ENCODE peak calls at places on chromosome 13, in five cellular contexts. V, E, G, U and I are unnamed samples.

GRCh38 chr13:99045396-99045795 is 67.5 kb upstream of the DOCK9 start:
- DNase-seq in G (no peak), V (no peak), U (no peak), E (no peak), I (no peak)

GRCh38 chr13:114107686-114108081 is 24.7 kb downstream of the RASA3 start:
- DNase-seq in V (no peak), G (no peak), E (no peak), U (no peak), I (no peak)

GRCh38 chr13:97125810-97126738 is 96.1 kb upstream of the MBNL2 start:
- DNase-seq in U (peak), G (no peak), V (no peak), E (no peak), I (no peak)

GRCh38 chr13:67152123-67152522 is 78.0 kb downstream of the PCDH9 start:
- DNase-seq in U (no peak), E (no peak), G (no peak), V (no peak), I (no peak)

GRCh38 chr13:84470528-84470927 is 588.3 kb upstream of the SLITRK1 start:
- DNase-seq in V (no peak), G (no peak), U (no peak), E (no peak), I (no peak)

GRCh38 chr13:27793377-27794074 is 1.2 kb downstream of the GSX1 start:
- DNase-seq in G (peak), V (no peak), E (no peak), U (no peak), I (no peak)

GRCh38 chr13:70755411-70755810 is 647.2 kb upstream of the KLHL1 start:
- DNase-seq in V (no peak), G (no peak), E (no peak), U (no peak), I (no peak)

GRCh38 chr13:96762876-96763275 is 231.4 kb downstream of the OXGR1 start:
- DNase-seq in V (no peak), U (no peak), G (no peak), E (no peak), I (no peak)

GRCh38 chr13:112174476-112175110 is 107.6 kb downstream of the SOX1 start:
- DNase-seq in V (no peak), G (no peak), U (no peak), E (no peak), I (no peak)

GRCh38 chr13:59279024-59279423 is 884.7 kb downstream of the DIAPH3 start:
- DNase-seq in U (no peak), G (no peak), V (no peak), E (no peak), I (no peak)

GRCh38 chr13:39864221-39864620 is 208.8 kb downstream of the COG6 start:
- DNase-seq in U (no peak), V (no peak), G (no peak), E (no peak), I (no peak)

DNA sequence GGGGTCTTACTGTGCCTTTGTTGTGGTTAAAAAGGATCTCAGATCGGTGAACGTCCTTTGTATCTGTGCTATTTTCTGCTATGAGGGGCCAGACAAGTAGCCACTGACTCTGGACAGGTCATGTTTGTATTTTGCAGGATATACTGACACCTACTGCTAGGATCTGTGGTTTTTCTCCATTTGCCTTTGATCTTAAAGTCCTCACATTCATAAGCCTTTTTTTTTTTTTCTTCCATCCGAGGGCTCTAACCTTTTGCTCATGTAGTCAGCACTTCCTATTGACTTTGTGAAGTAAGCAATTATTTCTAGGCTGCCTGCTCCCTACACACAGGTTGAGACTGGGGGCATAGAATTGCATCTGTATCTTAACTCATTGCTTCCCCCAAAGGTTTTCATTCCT is 106.2 kb downstream of the SLITRK5 start:
- DNase-seq in U (no peak), G (no peak), V (peak), E (no peak), I (no peak)
- TF ChIP-seq ZNF274 in U (no peak), G (no peak), V (no peak), E (no peak), I (no peak)

GRCh38 chr13:33676700-33677048 is 141.3 kb upstream of the RFC3 start:
- DNase-seq in G (no peak), V (peak), U (no peak), E (no peak), I (no peak)

GRCh38 chr13:33678084-33678483 is 139.9 kb upstream of the RFC3 start:
- DNase-seq in V (no peak), E (peak), G (no peak), U (no peak), I (no peak)

GRCh38 chr13:33677215-33677614 is 140.7 kb upstream of the RFC3 start:
- DNase-seq in G (no peak), U (no peak), V (no peak), E (no peak), I (no peak)

GRCh38 chr13:33678906-33679657 is 138.9 kb upstream of the RFC3 start:
- DNase-seq in U (peak), V (peak), E (peak), G (no peak), I (no peak)

DNA sequence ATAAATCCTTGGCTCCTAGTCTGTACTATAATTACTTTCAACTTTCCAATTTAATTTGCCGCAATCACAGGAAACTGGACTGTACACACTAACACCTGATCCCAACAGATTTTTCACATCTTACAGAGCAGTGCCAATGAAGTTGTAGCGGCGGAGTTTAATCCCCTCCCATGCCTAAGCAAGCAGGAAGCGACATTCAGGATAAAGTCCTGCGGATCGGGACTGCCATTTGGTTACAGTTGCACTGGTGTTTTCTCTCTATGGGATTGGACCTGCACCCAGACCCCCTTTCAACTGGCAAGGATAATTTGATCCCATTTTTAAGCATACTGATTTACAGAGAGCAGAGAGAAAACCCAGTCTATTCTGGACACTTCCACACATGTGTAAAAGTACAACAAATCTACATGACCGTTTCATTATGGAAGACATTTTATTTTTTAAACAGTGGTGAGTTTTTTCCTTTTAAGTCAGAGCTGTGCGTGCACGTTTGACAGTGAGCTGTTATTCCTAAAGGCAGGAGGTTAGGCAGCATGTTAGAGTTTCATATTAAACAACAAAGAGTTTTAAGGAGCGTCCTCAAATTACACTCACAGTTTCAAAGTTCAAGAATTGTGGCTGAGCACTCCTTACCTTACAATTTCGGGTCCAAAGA is 141.8 kb upstream of the RFC3 start:
- DNase-seq in E (no peak), G (no peak), U (no peak), V (peak), I (no peak)
- TF ChIP-seq POLR2AphosphoS5 in E (no peak), G (no peak), U (no peak), V (peak), I (no peak)

GRCh38 chr13:26605845-26606244 is 48.4 kb downstream of the WASF3 start:
- DNase-seq in E (peak), V (peak), U (no peak), G (no peak), I (no peak)
- TF ChIP-seq CEBPB in E (no peak), V (no peak), U (no peak), G (no peak), I (no peak)

DNA sequence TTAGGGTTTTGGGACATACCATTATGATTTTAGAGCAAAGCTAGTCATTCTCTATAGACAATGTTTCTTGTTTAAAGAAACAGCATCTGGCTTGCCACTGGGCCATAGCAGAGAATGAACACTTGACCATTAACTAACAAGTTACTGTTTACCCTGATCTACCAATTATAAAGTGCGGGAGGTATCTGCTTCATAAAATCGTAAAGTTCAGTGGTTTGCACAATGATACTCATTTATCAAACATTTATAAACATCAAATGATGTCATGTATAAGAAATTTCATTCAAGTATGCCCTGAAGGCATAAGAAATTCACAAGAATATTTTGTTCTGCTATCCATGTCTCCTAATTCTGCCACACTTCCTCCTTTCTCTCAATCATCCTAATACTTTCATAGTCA is 139.2 kb downstream of the PCDH20 start:
- DNase-seq in V (no peak), G (no peak), U (no peak), E (no peak), I (no peak)
- TF ChIP-seq ZNF274 in V (no peak), G (no peak), U (no peak), E (no peak), I (no peak)